ENCODE peak calls at places on chromosomes 5 and 9, in seven cellular contexts. F is hypothalamus; N is ELR; K is stimulated activated CD4-positive, alpha-beta T cell treated with anti-CD3 and anti-CD28 coated beads, Interleukin-15, amount 100 ng/mL, for 1 hour; V is HT-29; A is neural crest cell; T is activated naive CD4-positive, alpha-beta T cell treated with Interleukin-2 at 50 U/mL for 16 hours. O is an unnamed sample.

GRCh38 chr9:76441551-76442322 is 17.2 kb upstream of the GCNT1 start:
- DNase-seq in F (no peak), N (peak), K (no peak), V (no peak), A (no peak), T (peak), O (no peak)

GRCh38 chr5:139524446-139524845 is 36.7 kb upstream of the UBE2D2 start:
- DNase-seq in F (no peak), N (no peak), K (no peak), V (no peak), A (no peak), T (no peak), O (no peak)

GRCh38 chr5:82107277-82107676 is 135.5 kb downstream of the ATG10 start:
- DNase-seq in F (no peak), N (peak), K (no peak), V (peak), A (no peak), T (no peak), O (no peak)

GRCh38 chr9:4603830-4604229 is 58.3 kb upstream of the PLPP6 start:
- DNase-seq in F (no peak), N (no peak), K (no peak), V (no peak), A (no peak), T (no peak), O (no peak)

GRCh38 chr5:147140558-147140957 is 94.3 kb upstream of the STK32A start:
- DNase-seq in F (no peak), N (no peak), K (no peak), V (peak), A (no peak), T (no peak), O (no peak)

GRCh38 chr9:112091805-112092204 is 83.3 kb downstream of the SUSD1 start:
- DNase-seq in F (no peak), N (peak), K (no peak), V (no peak), A (no peak), T (no peak), O (no peak)

GRCh38 chr5:115948013-115948605 is 14.2 kb upstream of the LVRN start:
- DNase-seq in F (no peak), N (no peak), K (no peak), V (no peak), A (no peak), T (no peak), O (no peak)

GRCh38 chr5:67815455-67816391 is 399.8 kb upstream of the PIK3R1 start:
- DNase-seq in F (no peak), N (no peak), K (no peak), V (no peak), A (no peak), T (no peak), O (no peak)